ENCODE peak calls at places on chromosomes 16 and 17, in eight cellular contexts. One of them, this sample, is unnamed.

GRCh38 chr17:59558953-59559352 is 6.5 kb upstream of the DHX40 start:
- DNase-seq in WERI-Rb-1: no peak
- DNase-seq in mucosa of descending colon: no peak
- DNase-seq in mesendoderm: no peak
- DNase-seq in NB4: no peak
- DNase-seq in brain microvascular endothelial cell: no peak
- DNase-seq in fibroblast of the aortic adventitia: peak
- DNase-seq in GM23248: peak
- DNase-seq in this sample: peak

GRCh38 chr17:44235583-44235936 is 16.1 kb upstream of the UBTF start:
- DNase-seq in brain microvascular endothelial cell: peak
- DNase-seq in mesendoderm: no peak
- DNase-seq in mucosa of descending colon: no peak
- DNase-seq in fibroblast of the aortic adventitia: peak
- DNase-seq in NB4: no peak
- DNase-seq in WERI-Rb-1: no peak
- DNase-seq in GM23248: peak
- DNase-seq in this sample: no peak

GRCh38 chr16:57735755-57736418 is at the start of gene KATNB1:
- DNase-seq in NB4: no peak
- DNase-seq in mucosa of descending colon: no peak
- DNase-seq in WERI-Rb-1: no peak
- DNase-seq in GM23248: no peak
- DNase-seq in brain microvascular endothelial cell: peak
- DNase-seq in mesendoderm: no peak
- DNase-seq in fibroblast of the aortic adventitia: no peak
- DNase-seq in this sample: peak

GRCh38 chr16:50367777-50368409 is 895 bp downstream of the BRD7 start:
- DNase-seq in WERI-Rb-1: no peak
- DNase-seq in fibroblast of the aortic adventitia: no peak
- DNase-seq in NB4: peak
- DNase-seq in GM23248: peak
- DNase-seq in mesendoderm: peak
- DNase-seq in mucosa of descending colon: no peak
- DNase-seq in brain microvascular endothelial cell: no peak
- DNase-seq in this sample: no peak

GRCh38 chr17:30334421-30334820 is 564 bp upstream of the TMIGD1 start:
- DNase-seq in GM23248: no peak
- DNase-seq in fibroblast of the aortic adventitia: no peak
- DNase-seq in mucosa of descending colon: no peak
- DNase-seq in WERI-Rb-1: no peak
- DNase-seq in mesendoderm: no peak
- DNase-seq in NB4: no peak
- DNase-seq in brain microvascular endothelial cell: no peak
- DNase-seq in this sample: no peak

GRCh38 chr17:79473111-79473835 is 137.6 kb downstream of the RBFOX3 start:
- DNase-seq in mesendoderm: no peak
- DNase-seq in fibroblast of the aortic adventitia: peak
- DNase-seq in WERI-Rb-1: peak
- DNase-seq in mucosa of descending colon: no peak
- DNase-seq in NB4: no peak
- DNase-seq in GM23248: no peak
- DNase-seq in brain microvascular endothelial cell: no peak
- DNase-seq in this sample: no peak

GRCh38 chr16:87056083-87056482 is 261.1 kb downstream of the C16orf95 start:
- DNase-seq in brain microvascular endothelial cell: peak
- DNase-seq in NB4: no peak
- DNase-seq in WERI-Rb-1: no peak
- DNase-seq in fibroblast of the aortic adventitia: peak
- DNase-seq in mesendoderm: no peak
- DNase-seq in GM23248: peak
- DNase-seq in mucosa of descending colon: no peak
- DNase-seq in this sample: no peak

GRCh38 chr16:3915438-3916250 is 35.1 kb upstream of the CREBBP start:
- DNase-seq in brain microvascular endothelial cell: no peak
- DNase-seq in mesendoderm: no peak
- DNase-seq in mucosa of descending colon: no peak
- DNase-seq in fibroblast of the aortic adventitia: no peak
- DNase-seq in WERI-Rb-1: no peak
- DNase-seq in NB4: no peak
- DNase-seq in GM23248: no peak
- DNase-seq in this sample: no peak

GRCh38 chr17:12769981-12770380 is 19.3 kb upstream of the ARHGAP44 start:
- DNase-seq in mesendoderm: no peak
- DNase-seq in brain microvascular endothelial cell: no peak
- DNase-seq in mucosa of descending colon: no peak
- DNase-seq in WERI-Rb-1: no peak
- DNase-seq in GM23248: peak
- DNase-seq in fibroblast of the aortic adventitia: no peak
- DNase-seq in NB4: no peak
- DNase-seq in this sample: no peak

GRCh38 chr17:57201481-57201880 is 54.8 kb upstream of the MSI2 start:
- DNase-seq in fibroblast of the aortic adventitia: no peak
- DNase-seq in mesendoderm: no peak
- DNase-seq in NB4: no peak
- DNase-seq in GM23248: no peak
- DNase-seq in mucosa of descending colon: no peak
- DNase-seq in brain microvascular endothelial cell: no peak
- DNase-seq in WERI-Rb-1: no peak
- DNase-seq in this sample: no peak

GRCh38 chr17:63364387-63364786 is 81.7 kb downstream of the CYB561 start:
- DNase-seq in GM23248: peak
- DNase-seq in NB4: no peak
- DNase-seq in brain microvascular endothelial cell: no peak
- DNase-seq in mesendoderm: no peak
- DNase-seq in fibroblast of the aortic adventitia: peak
- DNase-seq in WERI-Rb-1: no peak
- DNase-seq in mucosa of descending colon: no peak
- DNase-seq in this sample: no peak

GRCh38 chr16:52463904-52464303 is 83.0 kb downstream of the TOX3 start:
- DNase-seq in mucosa of descending colon: no peak
- DNase-seq in fibroblast of the aortic adventitia: no peak
- DNase-seq in mesendoderm: peak
- DNase-seq in brain microvascular endothelial cell: no peak
- DNase-seq in NB4: no peak
- DNase-seq in WERI-Rb-1: no peak
- DNase-seq in GM23248: no peak
- DNase-seq in this sample: no peak

GRCh38 chr17:56939869-56940484 is 20.9 kb downstream of the COIL start:
- DNase-seq in mesendoderm: peak
- DNase-seq in mucosa of descending colon: no peak
- DNase-seq in NB4: peak
- DNase-seq in brain microvascular endothelial cell: no peak
- DNase-seq in GM23248: peak
- DNase-seq in fibroblast of the aortic adventitia: peak
- DNase-seq in WERI-Rb-1: no peak
- DNase-seq in this sample: peak

GRCh38 chr16:30561212-30561816 is 3.1 kb upstream of the ZNF764 start:
- DNase-seq in mesendoderm: no peak
- DNase-seq in fibroblast of the aortic adventitia: no peak
- DNase-seq in brain microvascular endothelial cell: no peak
- DNase-seq in WERI-Rb-1: no peak
- DNase-seq in GM23248: no peak
- DNase-seq in mucosa of descending colon: peak
- DNase-seq in NB4: no peak
- DNase-seq in this sample: no peak

GRCh38 chr16:49055824-49056545 is 225.7 kb downstream of the CBLN1 start:
- DNase-seq in mesendoderm: peak
- DNase-seq in fibroblast of the aortic adventitia: no peak
- DNase-seq in WERI-Rb-1: no peak
- DNase-seq in NB4: peak
- DNase-seq in GM23248: no peak
- DNase-seq in brain microvascular endothelial cell: no peak
- DNase-seq in mucosa of descending colon: no peak
- DNase-seq in this sample: peak

GRCh38 chr16:89115216-89115949 is 21.7 kb downstream of the ACSF3 start:
- DNase-seq in brain microvascular endothelial cell: peak
- DNase-seq in fibroblast of the aortic adventitia: no peak
- DNase-seq in mesendoderm: no peak
- DNase-seq in NB4: peak
- DNase-seq in WERI-Rb-1: no peak
- DNase-seq in GM23248: no peak
- DNase-seq in mucosa of descending colon: peak
- DNase-seq in this sample: peak

GRCh38 chr16:31700200-31700529 is 172.5 kb downstream of the AHSP start:
- DNase-seq in mucosa of descending colon: no peak
- DNase-seq in GM23248: peak
- DNase-seq in WERI-Rb-1: no peak
- DNase-seq in fibroblast of the aortic adventitia: no peak
- DNase-seq in brain microvascular endothelial cell: no peak
- DNase-seq in NB4: no peak
- DNase-seq in mesendoderm: no peak
- DNase-seq in this sample: no peak

GRCh38 chr16:66065869-66066403 is 300.6 kb upstream of the CDH5 start:
- DNase-seq in brain microvascular endothelial cell: no peak
- DNase-seq in mucosa of descending colon: no peak
- DNase-seq in NB4: no peak
- DNase-seq in GM23248: no peak
- DNase-seq in WERI-Rb-1: no peak
- DNase-seq in fibroblast of the aortic adventitia: no peak
- DNase-seq in mesendoderm: no peak
- DNase-seq in this sample: no peak

GRCh38 chr16:89828870-89829629 is 775 bp downstream of the SPIRE2 start:
- DNase-seq in mesendoderm: peak
- DNase-seq in mucosa of descending colon: no peak
- DNase-seq in NB4: no peak
- DNase-seq in brain microvascular endothelial cell: no peak
- DNase-seq in fibroblast of the aortic adventitia: no peak
- DNase-seq in WERI-Rb-1: no peak
- DNase-seq in GM23248: no peak
- DNase-seq in this sample: no peak

GRCh38 chr16:29029168-29029994 is 44.5 kb downstream of the LAT start:
- DNase-seq in mesendoderm: peak
- DNase-seq in NB4: peak
- DNase-seq in WERI-Rb-1: peak
- DNase-seq in brain microvascular endothelial cell: peak
- DNase-seq in GM23248: peak
- DNase-seq in mucosa of descending colon: no peak
- DNase-seq in fibroblast of the aortic adventitia: peak
- DNase-seq in this sample: no peak

GRCh38 chr16:3062553-3062952 is 2.9 kb upstream of the IL32 start:
- DNase-seq in mesendoderm: no peak
- DNase-seq in NB4: no peak
- DNase-seq in GM23248: no peak
- DNase-seq in mucosa of descending colon: peak
- DNase-seq in brain microvascular endothelial cell: no peak
- DNase-seq in WERI-Rb-1: no peak
- DNase-seq in fibroblast of the aortic adventitia: no peak
- DNase-seq in this sample: no peak

GRCh38 chr17:17792551-17793377 is 44.0 kb downstream of the SREBF1 start:
- DNase-seq in GM23248: peak
- DNase-seq in mesendoderm: peak
- DNase-seq in mucosa of descending colon: no peak
- DNase-seq in NB4: peak
- DNase-seq in fibroblast of the aortic adventitia: peak
- DNase-seq in WERI-Rb-1: peak
- DNase-seq in brain microvascular endothelial cell: peak
- DNase-seq in this sample: no peak
- H3K4me3 ChIP-seq in GM23248: no peak
- H3K4me3 ChIP-seq in mesendoderm: no peak
- H3K4me3 ChIP-seq in mucosa of descending colon: no peak
- H3K4me3 ChIP-seq in NB4: no peak
- H3K4me3 ChIP-seq in fibroblast of the aortic adventitia: no peak
- H3K4me3 ChIP-seq in WERI-Rb-1: no peak
- H3K4me3 ChIP-seq in brain microvascular endothelial cell: no peak
- H3K4me3 ChIP-seq in this sample: no peak

GRCh38 chr17:16328997-16329396 is 24.3 kb downstream of the CENPV start:
- DNase-seq in mucosa of descending colon: no peak
- DNase-seq in WERI-Rb-1: no peak
- DNase-seq in brain microvascular endothelial cell: no peak
- DNase-seq in NB4: no peak
- DNase-seq in fibroblast of the aortic adventitia: no peak
- DNase-seq in mesendoderm: peak
- DNase-seq in GM23248: peak
- DNase-seq in this sample: no peak
- H3K4me3 ChIP-seq in mucosa of descending colon: no peak
- H3K4me3 ChIP-seq in WERI-Rb-1: no peak
- H3K4me3 ChIP-seq in brain microvascular endothelial cell: no peak
- H3K4me3 ChIP-seq in NB4: no peak
- H3K4me3 ChIP-seq in fibroblast of the aortic adventitia: no peak
- H3K4me3 ChIP-seq in mesendoderm: no peak
- H3K4me3 ChIP-seq in GM23248: no peak
- H3K4me3 ChIP-seq in this sample: no peak

GRCh38 chr17:14014647-14015046 is 54.7 kb upstream of the COX10 start:
- DNase-seq in GM23248: peak
- DNase-seq in NB4: no peak
- DNase-seq in fibroblast of the aortic adventitia: peak
- DNase-seq in mucosa of descending colon: no peak
- DNase-seq in WERI-Rb-1: no peak
- DNase-seq in mesendoderm: no peak
- DNase-seq in brain microvascular endothelial cell: no peak
- DNase-seq in this sample: no peak
- H3K4me3 ChIP-seq in GM23248: no peak
- H3K4me3 ChIP-seq in NB4: no peak
- H3K4me3 ChIP-seq in fibroblast of the aortic adventitia: no peak
- H3K4me3 ChIP-seq in mucosa of descending colon: no peak
- H3K4me3 ChIP-seq in WERI-Rb-1: no peak
- H3K4me3 ChIP-seq in mesendoderm: no peak
- H3K4me3 ChIP-seq in brain microvascular endothelial cell: no peak
- H3K4me3 ChIP-seq in this sample: no peak

GRCh38 chr17:73257516-73257915 is 4.2 kb downstream of the CPSF4L start:
- DNase-seq in mucosa of descending colon: no peak
- DNase-seq in brain microvascular endothelial cell: no peak
- DNase-seq in fibroblast of the aortic adventitia: no peak
- DNase-seq in NB4: peak
- DNase-seq in WERI-Rb-1: no peak
- DNase-seq in mesendoderm: no peak
- DNase-seq in GM23248: no peak
- DNase-seq in this sample: no peak

GRCh38 chr17:73262676-73263642 is 1.3 kb upstream of the CPSF4L start:
- DNase-seq in brain microvascular endothelial cell: no peak
- DNase-seq in mucosa of descending colon: no peak
- DNase-seq in NB4: peak
- DNase-seq in WERI-Rb-1: no peak
- DNase-seq in GM23248: no peak
- DNase-seq in fibroblast of the aortic adventitia: peak
- DNase-seq in mesendoderm: peak
- DNase-seq in this sample: no peak

GRCh38 chr17:73265646-73266640 is 4.3 kb upstream of the CPSF4L start:
- DNase-seq in WERI-Rb-1: no peak
- DNase-seq in GM23248: no peak
- DNase-seq in mesendoderm: peak
- DNase-seq in fibroblast of the aortic adventitia: no peak
- DNase-seq in brain microvascular endothelial cell: no peak
- DNase-seq in NB4: peak
- DNase-seq in mucosa of descending colon: no peak
- DNase-seq in this sample: no peak

GRCh38 chr17:73261952-73262675 is 434 bp upstream of the CPSF4L start:
- DNase-seq in brain microvascular endothelial cell: no peak
- DNase-seq in NB4: peak
- DNase-seq in WERI-Rb-1: no peak
- DNase-seq in fibroblast of the aortic adventitia: no peak
- DNase-seq in GM23248: no peak
- DNase-seq in mucosa of descending colon: peak
- DNase-seq in mesendoderm: no peak
- DNase-seq in this sample: no peak

DNA sequence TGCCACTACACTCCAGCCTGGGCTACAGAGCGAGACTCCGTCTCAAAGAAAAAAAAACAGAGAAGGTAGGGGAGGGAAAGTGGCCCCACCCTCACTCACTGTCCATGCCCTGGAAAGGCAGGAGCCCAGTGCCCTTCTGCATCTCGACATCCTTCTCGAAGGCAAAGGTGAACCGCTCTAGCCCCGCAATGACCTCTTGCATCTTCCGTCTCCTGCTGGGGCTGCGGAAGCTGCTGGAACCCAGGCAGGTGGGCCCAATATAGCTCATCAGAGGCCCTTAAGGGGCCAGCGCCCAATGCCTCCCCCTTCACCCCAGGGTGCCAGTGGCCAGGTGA is at the start of gene CPSF4L:
- DNase-seq in brain microvascular endothelial cell: no peak
- DNase-seq in mucosa of descending colon: no peak
- DNase-seq in GM23248: no peak
- DNase-seq in WERI-Rb-1: no peak
- DNase-seq in NB4: no peak
- DNase-seq in mesendoderm: no peak
- DNase-seq in fibroblast of the aortic adventitia: no peak
- DNase-seq in this sample: no peak
- H3K4me3 ChIP-seq in brain microvascular endothelial cell: no peak
- H3K4me3 ChIP-seq in mucosa of descending colon: no peak
- H3K4me3 ChIP-seq in GM23248: no peak
- H3K4me3 ChIP-seq in WERI-Rb-1: no peak
- H3K4me3 ChIP-seq in NB4: peak
- H3K4me3 ChIP-seq in mesendoderm: no peak
- H3K4me3 ChIP-seq in fibroblast of the aortic adventitia: no peak
- H3K4me3 ChIP-seq in this sample: no peak

This sample was measured in Karpas-422.